ENCODE peak calls at places on chromosomes 16 and 17, in six cellular contexts. One of them, this sample, is unnamed.
A peak's percentile ranks its signal among the peaks of the same experiment; 100 is the strongest.

GRCh38 chr17:29870836-29871430 is 59.1 kb downstream of the SSH2 start:
- DNase-seq in HL-60: no peak
- DNase-seq in GM12878: no peak
- DNase-seq in sigmoid colon: no peak
- DNase-seq in stomach: no peak
- DNase-seq in HCT116: no peak
- DNase-seq in this sample: no peak

GRCh38 chr17:42187833-42188232 is 2.6 kb upstream of the HCRT start:
- DNase-seq in HL-60: no peak
- DNase-seq in GM12878: no peak
- DNase-seq in sigmoid colon: no peak
- DNase-seq in stomach: no peak
- DNase-seq in HCT116: no peak
- DNase-seq in this sample: no peak

GRCh38 chr17:30808785-30809286 is 15.7 kb downstream of the CRLF3 start:
- DNase-seq in HL-60: peak; percentile 61
- DNase-seq in GM12878: peak; percentile 91
- DNase-seq in sigmoid colon: peak; percentile 14
- DNase-seq in stomach: no peak
- DNase-seq in HCT116: no peak
- DNase-seq in this sample: no peak

GRCh38 chr16:56125922-56126321 is 65.4 kb upstream of the GNAO1 start:
- DNase-seq in HL-60: no peak
- DNase-seq in GM12878: no peak
- DNase-seq in sigmoid colon: no peak
- DNase-seq in stomach: no peak
- DNase-seq in HCT116: no peak
- DNase-seq in this sample: no peak

GRCh38 chr16:85253127-85253941 is 141.1 kb upstream of the CIBAR2 start:
- DNase-seq in HL-60: peak; percentile 13
- DNase-seq in GM12878: no peak
- DNase-seq in sigmoid colon: peak; percentile 78
- DNase-seq in stomach: peak; percentile 70
- DNase-seq in HCT116: no peak
- DNase-seq in this sample: no peak

GRCh38 chr17:8122391-8122922 is 1.4 kb downstream of the HES7 start:
- DNase-seq in HL-60: no peak
- DNase-seq in GM12878: no peak
- DNase-seq in sigmoid colon: no peak
- DNase-seq in stomach: no peak
- DNase-seq in HCT116: no peak
- DNase-seq in this sample: no peak

GRCh38 chr16:53949716-53950410 is 245.9 kb downstream of the FTO start:
- DNase-seq in HL-60: no peak
- DNase-seq in GM12878: no peak
- DNase-seq in sigmoid colon: no peak
- DNase-seq in stomach: no peak
- DNase-seq in HCT116: no peak
- DNase-seq in this sample: no peak

GRCh38 chr17:66652840-66653507 is 181.9 kb upstream of the CACNG5 start:
- DNase-seq in HL-60: no peak
- DNase-seq in GM12878: no peak
- DNase-seq in sigmoid colon: no peak
- DNase-seq in stomach: no peak
- DNase-seq in HCT116: no peak
- DNase-seq in this sample: no peak

GRCh38 chr16:79826732-79827514 is 226.4 kb upstream of the MAF start:
- DNase-seq in HL-60: no peak
- DNase-seq in GM12878: no peak
- DNase-seq in sigmoid colon: no peak
- DNase-seq in stomach: no peak
- DNase-seq in HCT116: no peak
- DNase-seq in this sample: no peak

GRCh38 chr17:32596666-32597065 is 109.9 kb downstream of the CDK5R1 start:
- DNase-seq in HL-60: no peak
- DNase-seq in GM12878: peak; percentile 62
- DNase-seq in sigmoid colon: no peak
- DNase-seq in stomach: no peak
- DNase-seq in HCT116: no peak
- DNase-seq in this sample: no peak

GRCh38 chr16:67661101-67661661 is 421 bp downstream of the PARD6A start:
- DNase-seq in HL-60: no peak
- DNase-seq in GM12878: no peak
- DNase-seq in sigmoid colon: peak; percentile 73
- DNase-seq in stomach: no peak
- DNase-seq in HCT116: no peak
- DNase-seq in this sample: no peak

GRCh38 chr16:57775661-57776469 is 26.4 kb downstream of the KIFC3 start:
- DNase-seq in HL-60: no peak
- DNase-seq in GM12878: no peak
- DNase-seq in sigmoid colon: no peak
- DNase-seq in stomach: no peak
- DNase-seq in HCT116: no peak
- DNase-seq in this sample: no peak

GRCh38 chr16:79721186-79721745 is 120.7 kb upstream of the MAF start:
- DNase-seq in HL-60: no peak
- DNase-seq in GM12878: no peak
- DNase-seq in sigmoid colon: no peak
- DNase-seq in stomach: no peak
- DNase-seq in HCT116: no peak
- DNase-seq in this sample: no peak

GRCh38 chr17:75111777-75112176 is 2.0 kb downstream of the ARMC7 start:
- DNase-seq in HL-60: no peak
- DNase-seq in GM12878: no peak
- DNase-seq in sigmoid colon: no peak
- DNase-seq in stomach: no peak
- DNase-seq in HCT116: no peak
- DNase-seq in this sample: no peak

GRCh38 chr17:20223808-20224328 is 214.7 kb downstream of the SPECC1 start:
- DNase-seq in HL-60: no peak
- DNase-seq in GM12878: no peak
- DNase-seq in sigmoid colon: no peak
- DNase-seq in stomach: no peak
- DNase-seq in HCT116: no peak
- DNase-seq in this sample: no peak

GRCh38 chr17:3025421-3026124 is 37.8 kb downstream of the OR1D5 start:
- DNase-seq in HL-60: no peak
- DNase-seq in GM12878: no peak
- DNase-seq in sigmoid colon: no peak
- DNase-seq in stomach: no peak
- DNase-seq in HCT116: no peak
- DNase-seq in this sample: no peak

DNA sequence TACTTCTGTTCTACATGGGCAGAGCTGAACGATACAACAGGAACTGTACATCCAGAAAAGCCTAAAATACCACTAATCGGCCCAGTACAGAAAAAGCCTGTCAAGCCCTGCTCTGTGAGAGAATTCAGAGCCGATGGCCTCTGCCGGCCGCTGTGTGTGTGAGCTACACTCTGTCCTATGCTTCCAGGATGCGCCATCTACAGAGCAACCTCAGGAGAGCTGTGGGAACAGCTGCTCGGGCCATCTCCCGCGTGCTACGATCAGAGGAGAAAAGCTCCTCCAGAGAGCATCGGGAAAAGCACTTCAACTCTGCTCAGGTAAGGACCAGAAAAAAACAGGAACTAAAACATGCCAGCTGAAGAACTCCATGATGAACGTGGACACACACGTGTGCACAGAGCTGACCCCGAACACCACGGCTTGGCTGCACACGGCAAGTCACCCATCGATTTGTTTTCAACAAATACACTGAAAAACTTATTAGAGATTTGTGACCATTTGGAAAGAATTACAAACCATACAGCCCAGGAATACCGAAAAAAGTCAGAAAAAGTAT is 115.9 kb downstream of the ANKRD11 start:
- DNase-seq in HL-60: no peak
- DNase-seq in GM12878: no peak
- DNase-seq in sigmoid colon: no peak
- DNase-seq in stomach: no peak
- DNase-seq in HCT116: no peak
- DNase-seq in this sample: no peak
- TF ChIP-seq CTCF in HL-60: no peak
- TF ChIP-seq CTCF in GM12878: no peak
- TF ChIP-seq CTCF in sigmoid colon: peak; percentile 19
- TF ChIP-seq CTCF in stomach: no peak
- TF ChIP-seq CTCF in HCT116: no peak
- TF ChIP-seq CTCF in this sample: no peak

GRCh38 chr16:49697631-49698030 is 158.3 kb downstream of the ZNF423 start:
- DNase-seq in HL-60: no peak
- DNase-seq in GM12878: no peak
- DNase-seq in sigmoid colon: no peak
- DNase-seq in stomach: no peak
- DNase-seq in HCT116: no peak
- DNase-seq in this sample: no peak

GRCh38 chr16:49698416-49698815 is 157.5 kb downstream of the ZNF423 start:
- DNase-seq in HL-60: no peak
- DNase-seq in GM12878: no peak
- DNase-seq in sigmoid colon: no peak
- DNase-seq in stomach: no peak
- DNase-seq in HCT116: no peak
- DNase-seq in this sample: no peak

GRCh38 chr16:49700222-49700927 is 155.5 kb downstream of the ZNF423 start:
- DNase-seq in HL-60: no peak
- DNase-seq in GM12878: no peak
- DNase-seq in sigmoid colon: peak; percentile 77
- DNase-seq in stomach: no peak
- DNase-seq in HCT116: no peak
- DNase-seq in this sample: peak; percentile 89

GRCh38 chr16:49699718-49700117 is 156.2 kb downstream of the ZNF423 start:
- DNase-seq in HL-60: no peak
- DNase-seq in GM12878: no peak
- DNase-seq in sigmoid colon: no peak
- DNase-seq in stomach: no peak
- DNase-seq in HCT116: no peak
- DNase-seq in this sample: no peak

GRCh38 chr16:49698931-49699715 is 156.8 kb downstream of the ZNF423 start:
- DNase-seq in HL-60: no peak
- DNase-seq in GM12878: no peak
- DNase-seq in sigmoid colon: peak; percentile 79
- DNase-seq in stomach: no peak
- DNase-seq in HCT116: no peak
- DNase-seq in this sample: no peak
- TF ChIP-seq POLR2AphosphoS5 in HL-60: no peak
- TF ChIP-seq POLR2AphosphoS5 in GM12878: no peak
- TF ChIP-seq POLR2AphosphoS5 in sigmoid colon: no peak
- TF ChIP-seq POLR2AphosphoS5 in stomach: no peak
- TF ChIP-seq POLR2AphosphoS5 in HCT116: no peak
- TF ChIP-seq POLR2AphosphoS5 in this sample: no peak

GRCh38 chr17:81167194-81167524 is 1.1 kb upstream of the AATK start:
- DNase-seq in HL-60: no peak
- DNase-seq in GM12878: no peak
- DNase-seq in sigmoid colon: no peak
- DNase-seq in stomach: no peak
- DNase-seq in HCT116: no peak
- DNase-seq in this sample: no peak

GRCh38 chr17:81163703-81164413 is 1.4 kb upstream of the PVALEF start:
- DNase-seq in HL-60: no peak
- DNase-seq in GM12878: no peak
- DNase-seq in sigmoid colon: no peak
- DNase-seq in stomach: no peak
- DNase-seq in HCT116: no peak
- DNase-seq in this sample: no peak

GRCh38 chr17:81166033-81166472 is at the start of gene AATK:
- DNase-seq in HL-60: no peak
- DNase-seq in GM12878: no peak
- DNase-seq in sigmoid colon: no peak
- DNase-seq in stomach: no peak
- DNase-seq in HCT116: no peak
- DNase-seq in this sample: no peak

GRCh38 chr17:81164464-81165245 is 652 bp upstream of the PVALEF start:
- DNase-seq in HL-60: no peak
- DNase-seq in GM12878: no peak
- DNase-seq in sigmoid colon: peak; percentile 58
- DNase-seq in stomach: peak; percentile 53
- DNase-seq in HCT116: no peak
- DNase-seq in this sample: no peak

DNA sequence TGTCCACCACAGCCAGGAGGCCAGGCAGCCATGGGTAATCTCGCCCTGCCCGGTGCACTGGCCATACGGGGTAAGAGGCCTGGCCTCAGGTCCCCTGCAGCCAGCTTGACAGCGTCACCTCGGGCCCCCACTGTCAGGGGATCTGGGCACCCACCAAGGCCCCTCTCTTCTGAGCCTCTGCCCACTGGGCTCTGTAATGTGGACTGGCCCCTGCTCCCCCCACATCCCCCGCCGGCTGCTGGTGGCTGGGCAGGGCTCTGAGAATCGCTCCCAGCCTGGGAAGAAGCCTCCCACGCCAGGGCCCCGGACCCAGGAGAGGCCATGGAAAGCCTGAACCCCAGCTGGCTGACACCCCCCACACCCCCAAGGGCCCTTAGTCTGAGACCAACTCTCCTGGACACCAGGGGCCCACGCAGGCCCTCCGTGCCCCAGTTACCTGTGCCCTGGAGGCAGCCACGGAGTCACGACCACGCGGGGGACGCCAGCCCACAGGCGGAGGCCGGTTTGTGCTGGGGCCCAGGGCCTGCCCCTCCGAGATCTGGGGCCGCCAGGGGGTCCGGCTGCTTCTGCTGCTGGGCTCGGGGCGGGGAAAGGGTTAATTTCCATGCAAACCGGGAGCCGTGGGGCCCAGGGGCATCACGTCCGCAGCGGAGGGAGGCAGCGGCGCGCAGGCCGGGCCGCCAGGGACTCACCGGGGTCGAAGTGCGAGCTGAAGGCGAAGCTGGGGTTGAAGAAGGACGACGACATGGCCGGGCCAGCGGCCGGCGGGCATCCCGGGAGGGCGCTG is at the start of gene PVALEF:
- DNase-seq in HL-60: no peak
- DNase-seq in GM12878: no peak
- DNase-seq in sigmoid colon: peak; percentile 62
- DNase-seq in stomach: no peak
- DNase-seq in HCT116: no peak
- DNase-seq in this sample: no peak
- H3K27ac ChIP-seq in HL-60: no peak within 1 kb of the TSS
- H3K27ac ChIP-seq in GM12878: no peak within 1 kb of the TSS
- H3K27ac ChIP-seq in sigmoid colon: peak within 1 kb of the TSS; percentile 4
- H3K27ac ChIP-seq in stomach: peak within 1 kb of the TSS; percentile 53
- H3K27ac ChIP-seq in HCT116: no peak within 1 kb of the TSS
- H3K27ac ChIP-seq in this sample: no peak within 1 kb of the TSS

DNA sequence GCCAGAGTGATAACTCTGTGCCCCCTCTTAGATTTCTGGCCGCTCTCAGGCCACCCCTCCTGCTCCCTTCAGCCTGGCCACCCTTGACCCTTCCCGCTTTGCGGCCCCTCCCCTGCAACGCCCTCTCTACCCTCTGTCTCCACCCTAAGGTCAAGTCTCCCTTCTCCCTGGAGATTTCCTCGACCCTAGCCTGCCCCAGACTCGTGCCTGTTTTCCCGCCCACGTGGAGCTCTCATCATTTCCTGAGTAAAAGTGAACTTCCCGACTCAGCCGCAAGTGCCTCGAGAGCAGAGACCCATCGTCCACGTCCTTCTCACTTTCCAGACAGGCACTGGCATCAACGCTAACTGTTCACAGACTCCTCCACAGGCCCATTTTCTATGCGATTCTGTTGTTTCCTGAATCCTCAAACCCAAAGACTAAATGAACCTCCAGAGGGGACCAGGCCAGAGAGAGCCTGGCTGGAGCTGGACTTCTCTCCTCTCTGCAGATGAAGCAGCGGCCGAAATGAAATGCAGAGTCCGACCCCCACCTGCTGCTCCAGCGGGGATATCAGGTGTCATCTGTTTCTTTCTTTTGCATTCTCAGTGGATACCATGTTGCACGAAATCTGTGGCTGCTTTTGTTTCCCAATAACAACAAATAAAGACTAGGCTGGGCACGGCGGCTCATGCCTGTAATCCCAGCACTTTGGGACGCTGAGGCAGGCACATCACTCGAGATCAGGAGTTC is 52.5 kb downstream of the RTN4RL1 start:
- DNase-seq in HL-60: no peak
- DNase-seq in GM12878: no peak
- DNase-seq in sigmoid colon: no peak
- DNase-seq in stomach: no peak
- DNase-seq in HCT116: no peak
- DNase-seq in this sample: no peak
- TF ChIP-seq CTCF in HL-60: no peak
- TF ChIP-seq CTCF in GM12878: no peak
- TF ChIP-seq CTCF in sigmoid colon: no peak
- TF ChIP-seq CTCF in stomach: no peak
- TF ChIP-seq CTCF in HCT116: no peak
- TF ChIP-seq CTCF in this sample: no peak